ENCODE peak calls at places on chromosomes 13 and 19, in six cellular contexts. O, X, Q, G, V and M are unnamed samples.

GRCh38 chr13:44819245-44819644 is 170.0 kb downstream of the NUFIP1 start:
- DNase-seq in O (no peak), X (no peak), Q (peak; percentile 87), G (peak; percentile 14), V (no peak), M (peak; percentile 90)

GRCh38 chr13:112397108-112397507 is 21.0 kb downstream of the SPACA7 start:
- DNase-seq in O (no peak), X (no peak), Q (no peak), G (no peak), V (no peak), M (no peak)

GRCh38 chr19:28045621-28046020 is 1167.3 kb downstream of the UQCRFS1 start:
- DNase-seq in O (no peak), X (no peak), Q (no peak), G (no peak), V (no peak), M (no peak)

GRCh38 chr13:83940742-83941141 is 58.5 kb upstream of the SLITRK1 start:
- DNase-seq in O (no peak), X (no peak), Q (peak; percentile 70), G (no peak), V (no peak), M (no peak)

GRCh38 chr13:84574851-84575250 is 692.6 kb upstream of the SLITRK1 start:
- DNase-seq in O (peak; percentile 16), X (no peak), Q (peak; percentile 41), G (peak; percentile 27), V (no peak), M (peak; percentile 11)

GRCh38 chr19:32662186-32662585 is 12.8 kb downstream of the ANKRD27 start:
- DNase-seq in O (no peak), X (no peak), Q (peak; percentile 73), G (no peak), V (no peak), M (peak; percentile 47)

GRCh38 chr19:56927791-56928207 is 87.3 kb upstream of the PEG3 start:
- DNase-seq in O (no peak), X (no peak), Q (no peak), G (no peak), V (no peak), M (peak; percentile 97)

GRCh38 chr13:20190481-20191310 is 2.0 kb downstream of the GJB2 start:
- DNase-seq in O (no peak), X (no peak), Q (peak; percentile 90), G (no peak), V (no peak), M (peak; percentile 74)

GRCh38 chr19:32581704-32582164 is 744 bp downstream of the PDCD5 start:
- DNase-seq in O (peak; percentile 35), X (no peak), Q (peak; percentile 71), G (no peak), V (no peak), M (peak; percentile 47)

GRCh38 chr19:2327773-2328400 is 499 bp downstream of the LSM7 start:
- DNase-seq in O (no peak), X (no peak), Q (peak; percentile 88), G (peak; percentile 14), V (peak; percentile 15), M (peak; percentile 81)

GRCh38 chr13:89550842-89551422 is 1796.6 kb upstream of the MIR17HG start:
- DNase-seq in O (no peak), X (no peak), Q (peak; percentile 22), G (no peak), V (no peak), M (peak; percentile 12)

GRCh38 chr19:33723512-33723911 is 73.2 kb upstream of the KCTD15 start:
- DNase-seq in O (no peak), X (peak; percentile 39), Q (no peak), G (no peak), V (no peak), M (no peak)